ENCODE peak calls at places on chromosomes 4 and X, in five cellular contexts. D is A549, I is HepG2, F is H1, E is K562. P is an unnamed sample.

GRCh38 chr4:48331577-48332340 is 9.6 kb upstream of the SLAIN2 start:
- DNase-seq in D (no peak), I (no peak), F (no peak), E (no peak), P (no peak)

GRCh38 chrX:150767045-150767395 is 73.8 kb downstream of the MTMR1 start:
- DNase-seq in D (no peak), I (no peak), F (no peak), E (peak), P (no peak)

GRCh38 chrX:123590842-123591491 is 141.9 kb downstream of the THOC2 start:
- DNase-seq in D (peak), I (peak), F (no peak), E (no peak), P (peak)

GRCh38 chr4:700587-701264 is 4.9 kb upstream of the PCGF3 start:
- DNase-seq in D (no peak), I (peak), F (no peak), E (no peak), P (no peak)

GRCh38 chr4:5753766-5754528 is 42.9 kb downstream of the EVC start:
- DNase-seq in D (peak), I (no peak), F (no peak), E (no peak), P (no peak)

GRCh38 chrX:48509619-48510018 is 827 bp downstream of the PORCN start:
- DNase-seq in D (no peak), I (no peak), F (no peak), E (no peak), P (no peak)

GRCh38 chrX:16807976-16808542 is 21.8 kb downstream of the TXLNG start:
- DNase-seq in D (peak), I (peak), F (no peak), E (peak), P (no peak)

GRCh38 chrX:140933056-140933455 is 69.3 kb upstream of the SPANXB1 start:
- DNase-seq in D (peak), I (no peak), F (no peak), E (no peak), P (no peak)

GRCh38 chrX:22278375-22278774 is 5.7 kb downstream of the CBLL2 start:
- DNase-seq in D (peak), I (no peak), F (no peak), E (no peak), P (no peak)

GRCh38 chr4:81565137-81565870 is 93.6 kb upstream of the RASGEF1B start:
- DNase-seq in D (no peak), I (no peak), F (no peak), E (no peak), P (no peak)

GRCh38 chr4:5865896-5866599 is 26.8 kb downstream of the CRMP1 start:
- DNase-seq in D (no peak), I (no peak), F (no peak), E (no peak), P (no peak)

GRCh38 chr4:186627226-186627865 is 72.0 kb upstream of the MTNR1A start:
- DNase-seq in D (peak), I (no peak), F (no peak), E (no peak), P (no peak)

GRCh38 chr4:163707873-163708272 is 213.4 kb downstream of the TMA16 start:
- DNase-seq in D (no peak), I (no peak), F (no peak), E (no peak), P (no peak)

GRCh38 chr4:38948551-38948950 is 80.9 kb downstream of the FAM114A1 start:
- DNase-seq in D (peak), I (no peak), F (no peak), E (no peak), P (no peak)

GRCh38 chr4:182862166-182862875 is 54.9 kb downstream of the DCTD start:
- DNase-seq in D (no peak), I (peak), F (no peak), E (no peak), P (no peak)

GRCh38 chr4:150972592-150972991 is 42.5 kb downstream of the LRBA start:
- DNase-seq in D (no peak), I (no peak), F (no peak), E (no peak), P (no peak)

GRCh38 chr4:98516042-98516440 is 142.4 kb downstream of the TSPAN5 start:
- DNase-seq in D (peak), I (peak), F (no peak), E (peak), P (no peak)

GRCh38 chr4:1978226-1978625 is 30.5 kb downstream of the NELFA start:
- DNase-seq in D (no peak), I (no peak), F (no peak), E (no peak), P (no peak)

GRCh38 chr4:1974836-1975235 is 33.9 kb downstream of the NELFA start:
- DNase-seq in D (no peak), I (no peak), F (no peak), E (no peak), P (no peak)

GRCh38 chr4:1975391-1975801 is 33.4 kb downstream of the NELFA start:
- DNase-seq in D (no peak), I (no peak), F (no peak), E (no peak), P (no peak)

GRCh38 chr4:1975880-1976279 is 32.9 kb downstream of the NELFA start:
- DNase-seq in D (no peak), I (no peak), F (no peak), E (no peak), P (no peak)

GRCh38 chr4:1976416-1977352 is 32.1 kb downstream of the NELFA start:
- DNase-seq in D (no peak), I (no peak), F (no peak), E (no peak), P (no peak)
- TF ChIP-seq KDM1A in D (no peak), I (no peak), F (no peak), E (no peak), P (no peak)

GRCh38 chr4:67020079-67020807 is 525.1 kb downstream of the CENPC start:
- DNase-seq in D (no peak), I (no peak), F (no peak), E (no peak), P (no peak)
- TF ChIP-seq KDM1A in D (no peak), I (no peak), F (no peak), E (no peak), P (no peak)

DNA sequence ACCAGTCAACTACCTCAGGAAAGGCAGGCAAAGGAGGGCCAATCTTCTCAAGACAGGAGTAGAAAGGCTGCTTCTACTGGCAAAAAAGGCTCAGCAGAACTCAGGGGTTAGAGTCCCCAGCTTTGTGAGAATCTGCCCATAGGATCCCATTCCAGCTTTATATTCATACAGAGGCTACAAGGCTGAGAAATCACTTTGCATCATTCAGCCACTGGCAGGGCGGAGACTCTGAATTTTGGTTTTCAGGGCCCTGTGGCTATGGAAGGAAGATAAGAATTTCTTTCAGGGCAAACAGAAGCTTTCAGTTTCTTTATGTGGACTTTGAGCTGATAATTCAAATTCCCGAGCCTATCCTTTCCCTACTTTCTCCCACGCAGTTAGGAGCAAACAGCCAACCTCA is 165.1 kb upstream of the PPP1R2C start:
- DNase-seq in D (no peak), I (peak), F (no peak), E (no peak), P (no peak)
- TF ChIP-seq KDM1A in D (no peak), I (no peak), F (no peak), E (no peak), P (no peak)

GRCh38 chr4:54971474-54971950 is 153.9 kb downstream of the KDR start:
- DNase-seq in D (peak), I (peak), F (no peak), E (peak), P (no peak)

GRCh38 chr4:54961357-54961975 is 163.9 kb downstream of the KDR start:
- DNase-seq in D (peak), I (no peak), F (no peak), E (peak), P (no peak)

GRCh38 chr4:54967289-54967688 is 158.1 kb downstream of the KDR start:
- DNase-seq in D (no peak), I (no peak), F (no peak), E (no peak), P (no peak)
- TF ChIP-seq KDM1A in D (no peak), I (no peak), F (no peak), E (no peak), P (no peak)

DNA sequence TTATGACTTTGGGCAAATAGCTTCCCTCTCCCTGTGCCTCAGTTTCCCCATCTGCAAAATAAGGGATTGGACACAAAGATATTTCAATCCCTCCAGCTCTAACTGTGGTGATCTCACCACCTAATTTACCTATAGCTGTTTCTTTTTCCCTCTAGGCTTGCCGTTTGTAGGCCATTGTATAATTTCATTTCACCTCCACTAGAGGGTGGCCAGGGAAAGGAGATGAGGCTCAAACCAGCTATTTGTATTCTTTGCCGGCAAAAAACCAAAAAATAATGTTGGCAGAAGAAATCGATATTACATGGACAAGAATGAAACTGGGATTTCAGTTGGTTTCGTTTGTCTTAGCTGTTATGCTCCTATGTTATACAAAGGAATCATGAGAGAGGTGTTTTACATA is 36.1 kb upstream of the DOCK11 start:
- DNase-seq in D (peak), I (peak), F (no peak), E (peak), P (peak)
- TF ChIP-seq KDM1A in D (no peak), I (no peak), F (no peak), E (no peak), P (no peak)

DNA sequence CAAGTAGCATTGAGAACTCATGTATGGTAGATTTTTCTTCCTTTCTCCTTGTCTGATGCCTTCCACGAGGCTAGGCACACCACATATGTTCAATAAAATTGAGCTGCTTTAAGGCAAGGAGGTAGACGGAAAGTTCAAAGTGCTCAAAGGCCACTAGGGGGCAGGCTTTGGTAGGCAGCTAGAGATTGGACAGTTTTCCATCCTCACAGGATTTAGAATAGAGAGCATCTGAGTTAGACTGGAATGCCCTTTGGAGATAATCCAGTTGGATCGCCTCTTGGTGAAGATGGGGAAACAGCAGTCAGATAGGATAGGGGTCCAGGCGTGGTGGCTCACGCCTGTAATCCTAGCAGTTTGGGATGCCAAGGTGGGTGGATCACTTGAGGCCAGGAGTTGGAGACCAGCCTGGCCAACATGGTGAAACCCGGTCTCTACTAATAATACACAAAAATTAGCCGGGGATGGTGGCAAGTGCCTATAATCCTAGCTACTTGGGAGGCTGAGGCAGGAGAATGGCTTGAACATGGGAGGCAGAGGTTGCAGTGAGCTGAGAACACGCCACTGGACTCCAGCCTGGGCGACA is 30.4 kb downstream of the ELF4 start:
- DNase-seq in D (peak), I (peak), F (no peak), E (peak), P (no peak)
- TF ChIP-seq KDM1A in D (no peak), I (no peak), F (no peak), E (no peak), P (no peak)